ENCODE peak calls at places on chromosomes 6 and 20, in ten cellular contexts. Y, Z, U, X, E, L, G, B, H and S are unnamed samples. For H3K4me1 and H3K9me3, the result is how much of the 10 kb centered on the place peaks cover.

GRCh38 chr6:14871196-14871595 is 374.7 kb upstream of the JARID2 start:
- DNase-seq in Y (no peak), Z (no peak), U (no peak), X (no peak), E (no peak), L (no peak), G (peak), B (peak), H (no peak), S (no peak)

GRCh38 chr6:29005183-29005885 is at the start of gene ZNF311:
- DNase-seq in Y (peak), Z (peak), U (peak), X (peak), E (peak), L (peak), G (peak), B (peak), H (no peak), S (no peak)

GRCh38 chr6:137878810-137879285 is 11.8 kb downstream of the TNFAIP3 start:
- DNase-seq in Y (no peak), Z (no peak), U (peak), X (no peak), E (peak), L (peak), G (peak), B (no peak), H (no peak), S (no peak)

GRCh38 chr6:163490826-163491577 is 76.5 kb downstream of the QKI start:
- DNase-seq in Y (no peak), Z (peak), U (peak), X (peak), E (peak), L (peak), G (peak), B (peak), H (no peak), S (no peak)

GRCh38 chr6:1607557-1608221 is 2.0 kb upstream of the FOXC1 start:
- DNase-seq in Y (no peak), Z (no peak), U (no peak), X (no peak), E (no peak), L (no peak), G (peak), B (no peak), H (peak), S (no peak)

GRCh38 chr6:21915707-21916399 is 322.3 kb downstream of the SOX4 start:
- DNase-seq in Y (no peak), Z (no peak), U (no peak), X (no peak), E (no peak), L (no peak), G (no peak), B (peak), H (no peak), S (no peak)

GRCh38 chr6:133047706-133048105 is 193.5 kb upstream of the EYA4 start:
- DNase-seq in Y (peak), Z (no peak), U (no peak), X (no peak), E (no peak), L (no peak), G (no peak), B (no peak), H (no peak), S (no peak)

GRCh38 chr6:14212020-14212419 is 94.4 kb downstream of the CD83 start:
- DNase-seq in Y (no peak), Z (no peak), U (no peak), X (no peak), E (no peak), L (no peak), G (no peak), B (no peak), H (no peak), S (no peak)

GRCh38 chr20:57464642-57465211 is 60.2 kb downstream of the CTCFL start:
- DNase-seq in Y (no peak), Z (no peak), U (no peak), X (no peak), E (no peak), L (peak), G (no peak), B (no peak), H (peak), S (no peak)

GRCh38 chr6:97322811-97323210 is 39.8 kb upstream of the MMS22L start:
- DNase-seq in Y (no peak), Z (no peak), U (no peak), X (no peak), E (no peak), L (no peak), G (no peak), B (peak), H (no peak), S (no peak)

GRCh38 chr20:12928358-12928754 is 80.4 kb upstream of the SPTLC3 start:
- DNase-seq in Y (no peak), Z (no peak), U (no peak), X (no peak), E (no peak), L (no peak), G (no peak), B (no peak), H (no peak), S (no peak)

DNA sequence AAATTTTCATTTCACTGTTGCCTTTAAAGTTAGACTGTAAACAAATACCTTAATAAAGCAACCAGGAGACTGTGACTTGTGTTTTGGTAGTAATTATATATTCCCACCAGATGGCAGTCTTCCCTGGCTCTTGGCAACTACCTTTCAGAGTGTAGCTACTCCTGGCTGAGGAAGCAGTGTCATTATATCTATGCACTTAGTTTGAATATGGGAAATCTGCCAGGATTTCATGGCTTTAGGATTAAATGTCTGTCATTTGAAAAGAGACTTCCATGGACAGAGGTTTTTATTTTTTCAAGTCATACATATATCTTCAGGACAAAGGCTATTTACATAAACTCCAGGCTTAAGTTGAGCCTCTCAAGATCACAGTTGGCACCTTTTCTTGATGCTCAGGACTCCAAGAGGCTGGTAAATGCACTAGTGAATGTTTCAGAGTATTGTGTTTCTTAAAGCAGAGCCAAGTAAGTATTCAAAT is 160.1 kb downstream of the C6orf58 start:
- DNase-seq in Y (peak), Z (no peak), U (no peak), X (peak), E (peak), L (no peak), G (no peak), B (peak), H (peak), S (no peak)
- H3K4me1 ChIP-seq in Y (under half), Z (under half), U (under half), X (under half), E (under half), L (under half), G (under half), B (under half), H (under half), S (under half)

DNA sequence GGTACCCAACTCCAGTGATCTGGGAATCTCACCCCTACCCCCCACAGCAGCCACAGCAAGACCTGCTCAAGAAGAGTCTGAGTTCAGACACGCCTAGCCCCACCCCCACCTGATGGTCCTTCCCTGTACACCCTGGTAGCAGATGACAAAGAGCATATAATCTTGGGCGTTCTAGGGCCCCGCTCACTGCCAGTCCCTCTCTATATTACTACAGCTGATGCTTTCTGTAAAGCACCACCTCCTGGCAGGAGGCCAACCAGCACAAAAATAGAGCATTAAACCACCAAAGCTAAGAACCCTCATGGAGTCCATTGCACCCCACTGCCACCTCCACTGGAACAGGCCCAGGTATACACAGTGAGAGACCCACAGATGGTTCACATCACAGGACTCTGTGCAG is 42.3 kb upstream of the FAM210B start:
- DNase-seq in Y (no peak), Z (no peak), U (no peak), X (no peak), E (no peak), L (no peak), G (no peak), B (no peak), H (no peak), S (no peak)
- H3K9me3 ChIP-seq in Y (under half), Z (under half), U (under half), X (under half), E (under half), L (under half), G (under half), B (under half), H (under half), S (under half)

DNA sequence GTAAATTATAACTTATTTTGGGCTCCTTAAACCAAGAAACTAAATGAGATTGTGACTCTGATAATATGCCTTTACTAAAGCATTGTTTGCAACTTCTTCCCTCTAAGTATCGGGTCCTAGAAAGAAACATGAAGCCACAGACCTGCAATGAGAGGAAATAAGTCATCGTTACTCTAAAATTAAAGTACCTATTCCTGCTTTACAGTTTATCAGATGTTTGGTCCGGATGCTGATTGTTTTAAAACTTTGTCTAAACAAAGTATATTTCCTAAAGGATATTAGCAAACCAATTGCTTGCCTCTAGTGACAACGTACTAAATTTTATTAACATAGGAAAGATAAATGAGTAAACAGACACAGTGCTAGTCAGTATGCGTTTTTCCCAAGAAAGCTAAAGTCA is 216.8 kb downstream of the GJA1 start:
- DNase-seq in Y (no peak), Z (no peak), U (no peak), X (no peak), E (no peak), L (no peak), G (no peak), B (no peak), H (no peak), S (no peak)
- H3K27ac ChIP-seq in Y (no peak), Z (peak), U (peak), X (peak), E (peak), L (peak), G (peak), B (no peak), H (no peak), S (no peak)

DNA sequence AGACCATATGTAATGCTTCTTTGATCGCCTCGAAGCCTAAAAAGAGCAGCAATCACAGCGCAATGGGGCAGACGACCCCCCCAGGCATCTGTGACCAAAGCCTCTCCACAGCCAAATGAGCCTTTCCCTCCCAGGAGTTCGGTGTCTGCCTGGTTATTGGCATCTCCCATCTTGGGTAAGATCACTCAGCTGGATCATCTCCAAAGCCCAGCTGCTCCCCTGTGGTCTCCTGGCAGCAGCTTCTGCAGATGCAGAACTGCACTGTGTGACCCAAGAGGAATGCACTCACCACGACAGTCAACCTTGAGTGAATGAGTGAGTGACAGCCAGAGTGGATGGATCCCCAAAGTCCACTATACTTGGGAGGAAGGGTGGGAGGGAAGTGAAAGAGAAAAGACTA is 44.8 kb upstream of the IYD start:
- DNase-seq in Y (no peak), Z (no peak), U (no peak), X (no peak), E (no peak), L (no peak), G (no peak), B (no peak), H (no peak), S (no peak)
- H3K4me1 ChIP-seq in Y (under half), Z (under half), U (under half), X (under half), E (under half), L (under half), G (under half), B (under half), H (under half), S (under half)

DNA sequence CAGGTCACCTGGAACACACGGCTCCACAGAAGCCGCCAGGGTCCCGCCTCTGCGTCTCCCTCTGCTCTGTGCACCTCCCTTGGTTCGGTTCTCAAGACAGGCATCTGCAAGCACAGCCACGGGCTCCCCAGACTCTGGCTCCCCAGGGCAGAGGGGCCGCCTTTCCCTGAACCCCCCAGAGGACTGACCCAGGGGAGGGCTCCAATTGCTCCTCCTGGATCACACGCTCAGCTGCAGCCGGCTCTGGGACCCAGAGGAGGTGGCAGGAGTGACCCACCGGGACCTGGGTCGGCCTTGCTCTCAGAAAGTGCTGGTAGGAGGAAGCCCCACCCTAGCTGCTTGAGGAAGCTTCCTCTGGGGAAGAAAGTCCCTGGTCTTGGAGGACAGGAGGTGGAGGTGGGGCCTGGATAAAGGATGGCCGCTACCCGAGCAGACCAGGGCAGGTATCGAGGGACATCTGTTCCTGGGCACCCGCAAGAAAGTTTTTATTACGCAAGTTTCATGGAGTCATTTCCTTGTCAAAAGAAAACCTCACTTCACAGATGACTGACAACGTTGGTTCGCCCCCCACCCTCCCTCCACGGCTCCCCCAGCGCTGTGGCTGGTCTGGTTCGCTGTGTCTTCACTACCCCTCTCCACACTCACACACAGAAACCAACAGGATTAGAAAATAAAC is 103.9 kb upstream of the AFDN start:
- DNase-seq in Y (no peak), Z (no peak), U (no peak), X (no peak), E (no peak), L (no peak), G (no peak), B (no peak), H (no peak), S (no peak)
- H3K9me3 ChIP-seq in Y (under half), Z (under half), U (under half), X (under half), E (under half), L (under half), G (under half), B (under half), H (under half), S (under half)

DNA sequence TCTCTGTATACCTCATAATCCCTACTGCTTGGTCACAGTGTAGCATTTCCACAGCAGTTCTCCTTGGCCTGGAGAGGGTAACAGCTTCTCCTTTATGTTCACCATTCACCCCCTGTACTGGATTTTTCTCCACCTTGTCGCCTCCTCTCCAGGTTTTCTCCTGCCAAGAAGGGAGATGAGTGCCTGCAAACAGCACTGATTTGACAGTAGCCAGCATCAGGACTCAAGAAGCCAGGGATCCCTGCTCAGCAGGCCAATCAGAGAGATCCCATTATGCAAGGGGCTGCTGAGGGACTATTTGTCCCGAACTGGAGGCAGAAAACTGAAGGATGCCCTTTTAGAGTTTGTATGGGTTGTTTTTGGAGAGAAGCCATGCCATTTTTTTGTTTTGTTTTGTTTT is 68.6 kb upstream of the RIPOR2 start:
- DNase-seq in Y (no peak), Z (peak), U (no peak), X (no peak), E (no peak), L (no peak), G (no peak), B (no peak), H (no peak), S (no peak)
- H3K27ac ChIP-seq in Y (no peak), Z (peak), U (no peak), X (no peak), E (no peak), L (peak), G (no peak), B (no peak), H (no peak), S (peak)

GRCh38 chr6:32982702-32983492 is 14.5 kb downstream of the BRD2 start:
- DNase-seq in Y (no peak), Z (no peak), U (no peak), X (no peak), E (no peak), L (no peak), G (no peak), B (no peak), H (no peak), S (no peak)

GRCh38 chr6:32979720-32980487 is 11.5 kb downstream of the BRD2 start:
- DNase-seq in Y (no peak), Z (no peak), U (no peak), X (no peak), E (no peak), L (no peak), G (no peak), B (no peak), H (no peak), S (no peak)

GRCh38 chr6:32982084-32982701 is 13.8 kb downstream of the BRD2 start:
- DNase-seq in Y (no peak), Z (no peak), U (no peak), X (no peak), E (no peak), L (no peak), G (no peak), B (no peak), H (no peak), S (no peak)

GRCh38 chr6:32977953-32978324 is 9.5 kb downstream of the BRD2 start:
- DNase-seq in Y (no peak), Z (no peak), U (no peak), X (no peak), E (no peak), L (no peak), G (no peak), B (no peak), H (no peak), S (no peak)

GRCh38 chr6:32980488-32981038 is 12.2 kb downstream of the BRD2 start:
- DNase-seq in Y (no peak), Z (no peak), U (no peak), X (no peak), E (no peak), L (no peak), G (no peak), B (no peak), H (no peak), S (no peak)
- H3K4me1 ChIP-seq in Y (under half), Z (under half), U (under half), X (half or more), E (under half), L (under half), G (under half), B (under half), H (under half), S (under half)

GRCh38 chr20:59787186-59787890 is 146.1 kb downstream of the SYCP2 start:
- DNase-seq in Y (no peak), Z (no peak), U (no peak), X (no peak), E (no peak), L (no peak), G (no peak), B (no peak), H (no peak), S (peak)
- H3K9me3 ChIP-seq in Y (under half), Z (under half), U (under half), X (under half), E (under half), L (under half), G (under half), B (under half), H (under half), S (under half)

GRCh38 chr6:33599413-33599911 is 19.4 kb upstream of the BAK1 start:
- DNase-seq in Y (no peak), Z (no peak), U (no peak), X (no peak), E (no peak), L (no peak), G (no peak), B (peak), H (no peak), S (no peak)
- H3K27ac ChIP-seq in Y (no peak), Z (no peak), U (no peak), X (no peak), E (peak), L (no peak), G (peak), B (no peak), H (no peak), S (peak)